ENCODE peak calls at places on chromosomes 16 and 17, in seven cellular contexts. F, S, I, K, H, J and E are unnamed samples.
A peak's percentile ranks its signal among the peaks of the same experiment; 100 is the strongest.

GRCh38 chr16:70589998-70590471 is 56.3 kb upstream of the IL34 start:
- DNase-seq in J (no peak), S (no peak), F (no peak), K (peak; percentile 85), H (no peak), I (peak; percentile 61), E (no peak)

GRCh38 chr16:29745126-29745852 is 501 bp downstream of the C16orf54 start:
- DNase-seq in I (no peak), F (no peak), J (no peak), K (no peak), S (peak; percentile 68), H (no peak), E (no peak)

GRCh38 chr17:53631486-53631885 is 191.2 kb upstream of the KIF2B start:
- DNase-seq in I (no peak), J (no peak), S (no peak), K (no peak), H (no peak), F (no peak), E (no peak)

GRCh38 chr16:4634768-4635167 is 10.1 kb downstream of the MGRN1 start:
- DNase-seq in S (no peak), I (no peak), F (no peak), K (no peak), J (no peak), H (no peak), E (no peak)

GRCh38 chr17:39618956-39619785 is 7.6 kb upstream of the PPP1R1B start:
- DNase-seq in S (no peak), F (no peak), H (no peak), I (no peak), K (no peak), J (no peak), E (no peak)

GRCh38 chr17:28949185-28950016 is 1.9 kb downstream of the PHF12 start:
- DNase-seq in F (no peak), I (peak; percentile 80), H (peak; percentile 62), S (peak; percentile 87), J (peak; percentile 58), K (no peak), E (peak; percentile 76)

GRCh38 chr16:2486645-2487516 is 12.0 kb downstream of the TBC1D24 start:
- DNase-seq in K (peak; percentile 23), F (no peak), H (no peak), S (peak; percentile 88), J (peak; percentile 81), I (peak; percentile 79), E (no peak)

GRCh38 chr17:48330386-48330785 is 99.6 kb downstream of the SKAP1 start:
- DNase-seq in J (no peak), H (no peak), S (no peak), I (no peak), F (no peak), K (no peak), E (no peak)

GRCh38 chr16:29825145-29826044 is 5.1 kb downstream of the MVP start:
- DNase-seq in J (no peak), K (peak; percentile 90), F (peak; percentile 81), I (peak; percentile 77), H (peak; percentile 39), S (no peak), E (no peak)

GRCh38 chr16:89402962-89403361 is 87.4 kb downstream of the ANKRD11 start:
- DNase-seq in S (no peak), I (no peak), H (no peak), F (no peak), K (no peak), J (no peak), E (no peak)

GRCh38 chr17:59330314-59330942 is 1.0 kb upstream of the YPEL2 start:
- DNase-seq in H (no peak), F (peak; percentile 77), K (no peak), J (peak; percentile 77), S (peak; percentile 74), I (peak; percentile 58), E (peak; percentile 73)

GRCh38 chr16:57892447-57893096 is 78.4 kb downstream of the CNGB1 start:
- DNase-seq in J (peak; percentile 34), K (no peak), F (no peak), S (no peak), I (no peak), H (no peak), E (peak; percentile 73)

GRCh38 chr16:86337581-86338402 is 172.5 kb upstream of the FOXF1 start:
- DNase-seq in K (no peak), S (no peak), F (no peak), I (no peak), H (no peak), J (no peak), E (peak; percentile 26)

GRCh38 chr16:74874123-74874522 is 99.5 kb upstream of the FA2H start:
- DNase-seq in S (no peak), F (no peak), I (no peak), H (no peak), K (no peak), J (no peak), E (no peak)

GRCh38 chr17:54906713-54907112 is 6.1 kb downstream of the TOM1L1 start:
- DNase-seq in K (no peak), I (no peak), F (no peak), J (peak; percentile 34), H (no peak), S (no peak), E (no peak)

GRCh38 chr17:72613411-72614292 is 478.8 kb downstream of the SLC39A11 start:
- DNase-seq in J (no peak), F (no peak), S (no peak), H (no peak), I (no peak), K (peak; percentile 43), E (no peak)

GRCh38 chr16:67169642-67170167 is 633 bp upstream of the NOL3 start:
- DNase-seq in F (no peak), J (no peak), H (peak; percentile 42), S (no peak), I (no peak), K (no peak), E (no peak)

GRCh38 chr17:72308744-72309395 is 188.1 kb downstream of the SOX9 start:
- DNase-seq in K (peak; percentile 25), F (no peak), S (no peak), H (no peak), J (no peak), I (no peak), E (no peak)

GRCh38 chr17:68821860-68822693 is 133.1 kb downstream of the ABCA8 start:
- DNase-seq in H (no peak), I (no peak), K (peak; percentile 94), J (no peak), S (no peak), F (no peak), E (no peak)

GRCh38 chr16:78072275-78072674 is 27.2 kb upstream of the WWOX start:
- DNase-seq in F (no peak), S (no peak), J (no peak), I (no peak), H (no peak), K (no peak), E (no peak)

GRCh38 chr16:15857779-15858560 is 1.1 kb upstream of the MYH11 start:
- DNase-seq in F (no peak), J (peak; percentile 27), I (peak; percentile 56), S (peak; percentile 67), H (no peak), K (peak; percentile 50), E (peak; percentile 91)

GRCh38 chr16:23257682-23258081 is 44.4 kb upstream of the SCNN1B start:
- DNase-seq in H (no peak), I (no peak), F (no peak), K (no peak), S (no peak), J (no peak), E (no peak)

GRCh38 chr17:45225051-45225700 is 3.5 kb downstream of the FMNL1 start:
- DNase-seq in H (no peak), S (no peak), F (no peak), J (no peak), I (peak; percentile 48), K (no peak), E (no peak)

GRCh38 chr17:45226620-45227019 is 4.9 kb downstream of the FMNL1 start:
- DNase-seq in K (no peak), F (no peak), H (no peak), J (no peak), I (peak; percentile 1), S (no peak), E (no peak)

GRCh38 chr17:45224671-45225050 is 3.0 kb downstream of the FMNL1 start:
- DNase-seq in K (no peak), F (no peak), J (no peak), I (peak; percentile 49), H (no peak), S (no peak), E (no peak)

GRCh38 chr17:45227101-45227591 is 5.5 kb downstream of the FMNL1 start:
- DNase-seq in S (no peak), I (peak; percentile 69), H (no peak), J (no peak), K (no peak), F (no peak), E (no peak)

GRCh38 chr17:45225964-45226530 is 4.4 kb downstream of the FMNL1 start:
- DNase-seq in F (peak; percentile 77), J (peak; percentile 80), S (peak; percentile 89), K (no peak), H (peak; percentile 86), I (peak; percentile 76), E (peak; percentile 86)
- H3K27ac ChIP-seq in F (peak overlapping the region; percentile 86), J (peak overlapping the region; percentile 85), S (peak overlapping the region; percentile 81), K (no peak overlapping the region), H (peak overlapping the region; percentile 90), I (no peak overlapping the region), E (no peak overlapping the region)

GRCh38 chr17:12963505-12963904 is 54.3 kb downstream of the ELAC2 start:
- DNase-seq in S (no peak), J (no peak), H (no peak), I (no peak), F (no peak), K (no peak), E (no peak)
- H3K27me3 ChIP-seq in S (no peaks in the 10 kb centered on the region), J (no peaks in the 10 kb centered on the region), H (no peaks in the 10 kb centered on the region), I (no peaks in the 10 kb centered on the region), F (no peaks in the 10 kb centered on the region), K (no peaks in the 10 kb centered on the region), E (no peaks in the 10 kb centered on the region)

GRCh38 chr17:18069101-18069500 is 18.6 kb upstream of the DRG2 start:
- DNase-seq in H (no peak), F (no peak), K (no peak), J (no peak), S (no peak), I (no peak), E (no peak)

GRCh38 chr17:18071751-18072150 is 16.0 kb upstream of the DRG2 start:
- DNase-seq in J (no peak), S (no peak), F (no peak), I (no peak), H (no peak), K (no peak), E (no peak)

GRCh38 chr17:18066866-18067265 is 20.9 kb upstream of the DRG2 start:
- DNase-seq in S (no peak), J (no peak), K (peak; percentile 34), I (no peak), F (no peak), H (no peak), E (no peak)

GRCh38 chr17:18074566-18075272 is 13.0 kb upstream of the DRG2 start:
- DNase-seq in H (peak; percentile 45), F (no peak), S (no peak), I (no peak), J (no peak), K (no peak), E (no peak)

GRCh38 chr17:18070861-18071340 is 16.8 kb upstream of the DRG2 start:
- DNase-seq in S (no peak), I (no peak), J (no peak), K (peak; percentile 61), F (no peak), H (peak; percentile 41), E (no peak)
- H3K27ac ChIP-seq in S (no peak overlapping the region), I (peak overlapping the region; percentile 23), J (no peak overlapping the region), K (peak overlapping the region; percentile 36), F (no peak overlapping the region), H (peak overlapping the region; percentile 77), E (no peak overlapping the region)

GRCh38 chr16:80318107-80318506 is 222.7 kb upstream of the DYNLRB2 start:
- DNase-seq in F (no peak), H (no peak), J (no peak), I (no peak), S (no peak), K (no peak), E (no peak)
- H3K27me3 ChIP-seq in F (no peaks in the 10 kb centered on the region), H (no peaks in the 10 kb centered on the region), J (no peaks in the 10 kb centered on the region), I (peaks cover 2% of the 10 kb centered on the region), S (no peaks in the 10 kb centered on the region), K (no peaks in the 10 kb centered on the region), E (no peaks in the 10 kb centered on the region)